ENCODE peak calls at places on chromosome 10, in seven cellular contexts. V, G, Y, N, L, E and A are unnamed samples.

GRCh38 chr10:93757136-93757535 is 600 bp upstream of the LGI1 start:
- DNase-seq in V (no peak), G (no peak), Y (no peak), N (no peak), L (no peak), E (no peak), A (no peak)

GRCh38 chr10:132516771-132517725 is 20.5 kb upstream of the INPP5A start:
- DNase-seq in V (no peak), G (peak; percentile 88), Y (no peak), N (no peak), L (peak; percentile 98), E (peak; percentile 98), A (peak; percentile 76)

GRCh38 chr10:45464958-45465567 is 91.0 kb downstream of the ALOX5 start:
- DNase-seq in V (peak; percentile 73), G (no peak), Y (peak; percentile 62), N (peak; percentile 75), L (peak; percentile 47), E (peak; percentile 82), A (peak; percentile 9)

GRCh38 chr10:88913157-88913556 is 33.1 kb downstream of the STAMBPL1 start:
- DNase-seq in V (no peak), G (no peak), Y (no peak), N (no peak), L (no peak), E (peak; percentile 47), A (no peak)

GRCh38 chr10:18238875-18239485 is 98.8 kb downstream of the CACNB2 start:
- DNase-seq in V (no peak), G (no peak), Y (no peak), N (no peak), L (peak; percentile 44), E (peak; percentile 75), A (no peak)

GRCh38 chr10:5971315-5971832 is 6.0 kb downstream of the IL15RA start:
- DNase-seq in V (peak; percentile 10), G (no peak), Y (no peak), N (peak; percentile 28), L (no peak), E (peak; percentile 80), A (no peak)

GRCh38 chr10:34024708-34025425 is 690.4 kb upstream of the NRP1 start:
- DNase-seq in V (no peak), G (no peak), Y (no peak), N (no peak), L (peak; percentile 43), E (peak; percentile 37), A (no peak)

GRCh38 chr10:68284597-68284996 is 47.3 kb upstream of the HNRNPH3 start:
- DNase-seq in V (no peak), G (no peak), Y (no peak), N (no peak), L (no peak), E (no peak), A (no peak)

GRCh38 chr10:98919899-98920298 is 315.8 kb downstream of the HPSE2 start:
- DNase-seq in V (no peak), G (no peak), Y (no peak), N (no peak), L (no peak), E (no peak), A (no peak)

GRCh38 chr10:119602241-119603095 is 5.7 kb upstream of the TIAL1 start:
- DNase-seq in V (peak; percentile 23), G (no peak), Y (no peak), N (no peak), L (peak; percentile 3), E (peak; percentile 32), A (no peak)

GRCh38 chr10:60789340-60789739 is 11.1 kb downstream of the CDK1 start:
- DNase-seq in V (no peak), G (no peak), Y (no peak), N (no peak), L (no peak), E (no peak), A (no peak)

GRCh38 chr10:72065439-72066025 is 22.8 kb downstream of the SPOCK2 start:
- DNase-seq in V (no peak), G (no peak), Y (no peak), N (no peak), L (no peak), E (no peak), A (no peak)

GRCh38 chr10:71214641-71215160 is 2.3 kb downstream of the UNC5B start:
- DNase-seq in V (no peak), G (no peak), Y (no peak), N (no peak), L (no peak), E (no peak), A (no peak)